ENCODE peak calls at places on chromosomes 6 and 20, in six cellular contexts. Q is NCI-H748 treated with DMSO at 0.1 percent for 48 hours; C is activated CD4-positive, alpha-beta T cell treated with anti-CD3 and anti-CD28 coated beads, Interleukin-2, amount 50 U/mL, for 48 hours; P is ureter; U is stimulated activated CD4-positive, alpha-beta T cell treated with anti-CD3 and anti-CD28 coated beads, Interleukin-2, amount 100 ng/mL, for 48 hours; O is T-helper 9 cell. D is an unnamed sample.

GRCh38 chr6:195861-196360 is 96.4 kb upstream of the DUSP22 start:
- DNase-seq in P (no peak), O (peak; percentile 17), C (peak; percentile 58), U (peak; percentile 35), Q (no peak), D (no peak)

GRCh38 chr20:59777321-59777705 is 156.1 kb downstream of the SYCP2 start:
- DNase-seq in C (no peak), Q (no peak), U (no peak), P (peak; percentile 10), O (no peak), D (no peak)

GRCh38 chr6:3209114-3210023 is 18.1 kb downstream of the TUBB2B start:
- DNase-seq in Q (peak; percentile 50), O (no peak), P (peak; percentile 65), U (peak; percentile 48), C (peak; percentile 74), D (no peak)

GRCh38 chr20:37282558-37282957 is 6.9 kb upstream of the MANBAL start:
- DNase-seq in Q (no peak), P (no peak), C (no peak), O (no peak), U (no peak), D (no peak)

GRCh38 chr20:62141397-62142251 is 1.6 kb downstream of the PSMA7 start:
- DNase-seq in P (no peak), O (peak; percentile 13), Q (no peak), C (peak; percentile 35), U (no peak), D (no peak)

GRCh38 chr6:15961630-15962448 is 167.0 kb upstream of the MYLIP start:
- DNase-seq in C (no peak), Q (no peak), O (no peak), U (no peak), P (no peak), D (no peak)

GRCh38 chr20:6469695-6470094 is 297.8 kb upstream of the BMP2 start:
- DNase-seq in P (no peak), C (no peak), U (no peak), Q (no peak), O (no peak), D (no peak)

GRCh38 chr6:72374864-72375263 is 247.0 kb upstream of the KCNQ5 start:
- DNase-seq in O (no peak), U (no peak), C (no peak), Q (peak; percentile 53), P (no peak), D (no peak)

GRCh38 chr20:38805502-38805957 is at the start of gene PPP1R16B:
- DNase-seq in P (peak; percentile 51), O (peak; percentile 67), C (peak; percentile 83), U (peak; percentile 69), Q (peak; percentile 18), D (peak; percentile 73)

GRCh38 chr6:54183616-54184015 is 72.4 kb downstream of the MLIP start:
- DNase-seq in U (no peak), C (no peak), P (no peak), Q (no peak), O (no peak), D (no peak)

GRCh38 chr6:38720295-38720694 is 5.2 kb downstream of the DNAH8 start:
- DNase-seq in Q (no peak), C (no peak), P (no peak), O (no peak), U (no peak), D (no peak)

GRCh38 chr6:54910326-54910952 is 63.9 kb downstream of the FAM83B start:
- DNase-seq in P (no peak), O (no peak), U (no peak), C (no peak), Q (peak; percentile 61), D (no peak)

GRCh38 chr6:133410628-133411027 is 169.5 kb downstream of the EYA4 start:
- DNase-seq in U (no peak), P (no peak), C (no peak), Q (no peak), O (no peak), D (no peak)

GRCh38 chr6:150598401-150598800 is 1.3 kb upstream of the PLEKHG1 start:
- DNase-seq in U (no peak), O (no peak), P (no peak), C (no peak), Q (no peak), D (no peak)

GRCh38 chr6:22222469-22222868 is 74.4 kb downstream of the PRL start:
- DNase-seq in U (no peak), Q (no peak), C (no peak), P (no peak), O (no peak), D (no peak)

GRCh38 chr20:5531318-5532081 is 214.7 kb upstream of the PROKR2 start:
- DNase-seq in Q (no peak), U (no peak), O (no peak), C (no peak), P (no peak), D (no peak)

GRCh38 chr6:135568366-135568765 is 70.8 kb upstream of the AHI1 start:
- DNase-seq in Q (no peak), P (no peak), C (no peak), O (no peak), U (no peak), D (no peak)

GRCh38 chr20:33277471-33278441 is 5.3 kb upstream of the BPIFB1 start:
- DNase-seq in P (peak; percentile 62), O (no peak), C (no peak), Q (no peak), U (no peak), D (no peak)

GRCh38 chr6:77092971-77093370 is 370.3 kb downstream of the HTR1B start:
- DNase-seq in O (no peak), C (no peak), U (no peak), Q (no peak), P (no peak), D (no peak)

GRCh38 chr6:69835414-69836179 is 30.8 kb upstream of the COL19A1 start:
- DNase-seq in O (no peak), P (no peak), C (no peak), Q (peak; percentile 74), U (no peak), D (no peak)

GRCh38 chr6:161838306-161839035 is 564.6 kb upstream of the AGPAT4 start:
- DNase-seq in O (no peak), Q (no peak), P (no peak), U (no peak), C (no peak), D (no peak)

GRCh38 chr20:48283470-48284110 is 498.3 kb upstream of the SULF2 start:
- DNase-seq in P (peak; percentile 50), O (no peak), Q (peak; percentile 11), C (no peak), U (no peak), D (no peak)

GRCh38 chr6:162777091-162777490 is 49.3 kb downstream of the PACRG start:
- DNase-seq in O (no peak), P (no peak), Q (no peak), U (no peak), C (no peak), D (no peak)

GRCh38 chr6:52538921-52539354 is 37.9 kb downstream of the TRAM2 start:
- DNase-seq in U (no peak), O (no peak), Q (no peak), C (no peak), P (no peak), D (no peak)

GRCh38 chr6:33696538-33697518 is 14.7 kb downstream of the UQCC2 start:
- DNase-seq in Q (no peak), U (no peak), O (no peak), P (no peak), C (peak; percentile 17), D (no peak)

GRCh38 chr6:53943410-53943809 is 148.6 kb downstream of the LRRC1 start:
- DNase-seq in U (no peak), O (no peak), Q (no peak), P (no peak), C (no peak), D (no peak)

GRCh38 chr6:4133941-4134838 is 1.2 kb downstream of the ECI2 start:
- DNase-seq in C (peak; percentile 28), P (no peak), U (peak; percentile 16), Q (peak; percentile 19), O (no peak), D (peak; percentile 23)

GRCh38 chr6:85464260-85464644 is 14.4 kb downstream of the NT5E start:
- DNase-seq in P (no peak), Q (no peak), C (peak; percentile 53), O (no peak), U (peak; percentile 34), D (no peak)

GRCh38 chr6:127297502-127298070 is 30.9 kb downstream of the RNF146 start:
- DNase-seq in P (no peak), U (no peak), C (no peak), Q (no peak), O (no peak), D (no peak)

GRCh38 chr20:859661-860294 is 26.3 kb downstream of the FAM110A start:
- DNase-seq in Q (no peak), U (no peak), C (no peak), O (no peak), P (no peak), D (no peak)

GRCh38 chr6:20124545-20124944 is 87.7 kb downstream of the MBOAT1 start:
- DNase-seq in O (no peak), Q (no peak), U (no peak), C (no peak), P (no peak), D (no peak)

GRCh38 chr20:57544838-57545564 is 15.9 kb upstream of the PCK1 start:
- DNase-seq in P (no peak), C (no peak), U (no peak), O (no peak), Q (no peak), D (no peak)

GRCh38 chr6:90383212-90383611 is 86.6 kb upstream of the BACH2 start:
- DNase-seq in Q (no peak), O (no peak), U (no peak), C (no peak), P (no peak), D (no peak)

GRCh38 chr20:24495266-24495665 is 25.8 kb downstream of the SYNDIG1 start:
- DNase-seq in Q (no peak), O (no peak), U (no peak), P (no peak), C (no peak), D (no peak)

GRCh38 chr6:148109732-148110131 is 232.9 kb upstream of the SASH1 start:
- DNase-seq in U (no peak), O (no peak), C (no peak), P (no peak), Q (peak; percentile 60), D (no peak)

GRCh38 chr6:44217332-44218143 is 812 bp downstream of the MYMX start:
- DNase-seq in U (no peak), C (no peak), Q (no peak), O (no peak), P (no peak), D (no peak)

GRCh38 chr6:144215402-144215931 is 65.2 kb downstream of the STX11 start:
- DNase-seq in O (no peak), Q (no peak), P (peak; percentile 49), C (peak; percentile 23), U (peak; percentile 18), D (peak; percentile 26)

D was measured in GM12891.